ENCODE peak calls at places on chromosome 10, in seven cellular contexts. E is right atrium auricular region, K is GM04504, N is GM13977, A is dorsolateral prefrontal cortex, H is sigmoid colon, J is choroid plexus epithelial cell. F is an unnamed sample.

GRCh38 chr10:2334542-2334941 is 597.2 kb upstream of the ADARB2 start:
- DNase-seq in E (no peak), K (no peak), N (no peak), A (no peak), H (no peak), J (no peak), F (no peak)

GRCh38 chr10:59319854-59320253 is 42.5 kb downstream of the FAM13C start:
- DNase-seq in E (no peak), K (no peak), N (no peak), A (no peak), H (no peak), J (no peak), F (no peak)

GRCh38 chr10:71006497-71006896 is 118.1 kb upstream of the PCBD1 start:
- DNase-seq in E (no peak), K (no peak), N (no peak), A (no peak), H (no peak), J (no peak), F (no peak)

GRCh38 chr10:47176206-47176902 is 123.6 kb upstream of the GDF10 start:
- DNase-seq in E (no peak), K (no peak), N (no peak), A (peak), H (no peak), J (no peak), F (no peak)

GRCh38 chr10:128411624-128412023 is 285.4 kb upstream of the MKI67 start:
- DNase-seq in E (peak), K (no peak), N (no peak), A (no peak), H (no peak), J (no peak), F (no peak)

GRCh38 chr10:80279146-80279545 is 10.3 kb downstream of the MAT1A start:
- DNase-seq in E (peak), K (no peak), N (no peak), A (no peak), H (no peak), J (no peak), F (no peak)

GRCh38 chr10:125151824-125152634 is 8.3 kb downstream of the CTBP2 start:
- DNase-seq in E (no peak), K (no peak), N (no peak), A (peak), H (no peak), J (no peak), F (no peak)

GRCh38 chr10:35268791-35269257 is 67.5 kb upstream of the CCNY start:
- DNase-seq in E (no peak), K (no peak), N (no peak), A (no peak), H (no peak), J (no peak), F (no peak)

GRCh38 chr10:112958275-112958995 is 8.4 kb downstream of the TCF7L2 start:
- DNase-seq in E (no peak), K (peak), N (no peak), A (no peak), H (no peak), J (peak), F (no peak)

GRCh38 chr10:63758080-63758479 is 236.9 kb downstream of the REEP3 start:
- DNase-seq in E (no peak), K (no peak), N (no peak), A (no peak), H (no peak), J (peak), F (no peak)

GRCh38 chr10:87546221-87546620 is 41.5 kb downstream of the MINPP1 start:
- DNase-seq in E (no peak), K (no peak), N (no peak), A (no peak), H (no peak), J (peak), F (no peak)

GRCh38 chr10:8242295-8242872 is 187.9 kb downstream of the GATA3 start:
- DNase-seq in E (no peak), K (no peak), N (no peak), A (no peak), H (no peak), J (no peak), F (no peak)

GRCh38 chr10:119802068-119802538 is 70.5 kb downstream of the MCMBP start:
- DNase-seq in E (no peak), K (no peak), N (peak), A (no peak), H (no peak), J (no peak), F (no peak)

GRCh38 chr10:71933651-71934050 is 30.5 kb upstream of the CHST3 start:
- DNase-seq in E (no peak), K (no peak), N (peak), A (no peak), H (no peak), J (no peak), F (no peak)

GRCh38 chr10:73915206-73915851 is 4.4 kb downstream of the PLAU start:
- DNase-seq in E (no peak), K (no peak), N (no peak), A (no peak), H (no peak), J (no peak), F (no peak)

GRCh38 chr10:8138471-8138870 is 84.0 kb downstream of the GATA3 start:
- DNase-seq in E (no peak), K (no peak), N (no peak), A (no peak), H (no peak), J (peak), F (no peak)